ENCODE peak calls at places on chromosomes 11 and 22, in eight cellular contexts. N is kidney epithelial cell; K is substantia nigra; W is CD14-positive monocyte; A is fibroblast of villous mesenchyme; C is brain microvascular endothelial cell; E is activated CD8-positive, alpha-beta T cell treated with anti-CD3 and anti-CD28 coated beads for 36 hours; Y is NCI-H1092. B is an unnamed sample.

GRCh38 chr11:44855138-44855849 is 95.4 kb downstream of the TP53I11 start:
- DNase-seq in C (no peak), N (no peak), E (peak), W (no peak), K (no peak), A (no peak), Y (no peak), B (no peak)

GRCh38 chr11:124748481-124749338 is 3.3 kb downstream of the VSIG2 start:
- DNase-seq in E (no peak), W (no peak), Y (no peak), C (no peak), N (no peak), A (no peak), K (no peak), B (no peak)

GRCh38 chr22:47367993-47368945 is 605.8 kb downstream of the TBC1D22A start:
- DNase-seq in N (no peak), C (no peak), W (no peak), Y (no peak), K (no peak), E (no peak), A (no peak), B (no peak)

GRCh38 chr11:66277475-66278391 is at the start of gene CNIH2:
- DNase-seq in W (no peak), N (no peak), K (no peak), Y (peak), A (no peak), C (no peak), E (peak), B (no peak)

GRCh38 chr22:37259540-37260029 is 15.5 kb upstream of the RAC2 start:
- DNase-seq in N (no peak), Y (no peak), A (peak), K (no peak), E (no peak), W (no peak), C (peak), B (peak)

GRCh38 chr22:45064313-45065268 is 54.8 kb upstream of the PHF21B start:
- DNase-seq in N (peak), K (no peak), Y (no peak), A (peak), C (peak), W (no peak), E (peak), B (no peak)

GRCh38 chr11:112195906-112196305 is 20.6 kb downstream of the BCO2 start:
- DNase-seq in A (peak), N (peak), K (no peak), E (no peak), C (no peak), Y (no peak), W (no peak), B (no peak)

GRCh38 chr11:110376711-110377324 is 52.9 kb upstream of the FDX1 start:
- DNase-seq in N (peak), W (peak), A (peak), E (peak), K (peak), Y (peak), C (peak), B (no peak)

GRCh38 chr11:116535120-116535519 is 237.7 kb downstream of the BUD13 start:
- DNase-seq in C (no peak), E (no peak), A (no peak), Y (no peak), K (no peak), W (no peak), N (no peak), B (peak)

GRCh38 chr11:113705871-113706654 is at the start of gene TMPRSS5:
- DNase-seq in Y (no peak), N (no peak), K (peak), C (no peak), W (no peak), E (no peak), A (no peak), B (no peak)

GRCh38 chr11:44755553-44756505 is 29.1 kb downstream of the TSPAN18 start:
- DNase-seq in C (no peak), W (no peak), E (no peak), N (no peak), Y (peak), K (no peak), A (no peak), B (peak)

GRCh38 chr11:75311858-75312288 is 39.6 kb downstream of the ARRB1 start:
- DNase-seq in W (no peak), Y (no peak), N (no peak), C (peak), K (no peak), E (no peak), A (peak), B (peak)

GRCh38 chr22:43182726-43183125 is 4.2 kb downstream of the TTLL12 start:
- DNase-seq in W (peak), E (no peak), Y (no peak), A (no peak), C (no peak), N (no peak), K (no peak), B (peak)

GRCh38 chr11:126438691-126439090 is 83.2 kb downstream of the ST3GAL4 start:
- DNase-seq in K (no peak), Y (no peak), W (no peak), A (no peak), C (no peak), N (no peak), E (no peak), B (no peak)

GRCh38 chr22:24059793-24060192 is 48.7 kb downstream of the CABIN1 start:
- DNase-seq in N (no peak), K (no peak), C (no peak), E (no peak), A (no peak), Y (no peak), W (no peak), B (no peak)

GRCh38 chr11:34168642-34169051 is 63.2 kb downstream of the NAT10 start:
- DNase-seq in A (peak), N (no peak), E (no peak), Y (no peak), W (no peak), C (no peak), K (no peak), B (no peak)

GRCh38 chr11:59673291-59673690 is 4.5 kb upstream of the PATL1 start:
- DNase-seq in E (no peak), Y (no peak), W (no peak), A (no peak), N (no peak), C (no peak), K (no peak), B (no peak)

B was measured in aorta.